ENCODE peak calls at places on chromosomes 5 and 9, in five cellular contexts. K is cardiac muscle cell, I is endothelial cell, A is DND-41, E is AG04449. P is an unnamed sample.

GRCh38 chr9:135802876-135803419 is 101.0 kb downstream of the KCNT1 start:
- DNase-seq in K (no peak), I (no peak), A (no peak), E (no peak), P (peak)

GRCh38 chr9:137531099-137531765 is 19.0 kb downstream of the PNPLA7 start:
- DNase-seq in K (no peak), I (no peak), A (no peak), E (no peak), P (no peak)

GRCh38 chr5:122063836-122064235 is 14.2 kb downstream of the LOX start:
- DNase-seq in K (no peak), I (no peak), A (no peak), E (no peak), P (no peak)

GRCh38 chr9:127974769-127975261 is 6.0 kb downstream of the EEIG1 start:
- DNase-seq in K (peak), I (no peak), A (no peak), E (no peak), P (no peak)

GRCh38 chr9:15144567-15145174 is 162.3 kb downstream of the TTC39B start:
- DNase-seq in K (peak), I (no peak), A (no peak), E (no peak), P (no peak)

GRCh38 chr9:69149321-69149807 is 24.7 kb upstream of the TJP2 start:
- DNase-seq in K (peak), I (peak), A (no peak), E (peak), P (no peak)

GRCh38 chr9:36191290-36191645 is 547 bp downstream of the CLTA start:
- DNase-seq in K (peak), I (peak), A (peak), E (no peak), P (no peak)

GRCh38 chr5:146466521-146467349 is 19.6 kb downstream of the TCERG1 start:
- DNase-seq in K (peak), I (no peak), A (no peak), E (no peak), P (no peak)

GRCh38 chr5:39399135-39400036 is 25.4 kb downstream of the DAB2 start:
- DNase-seq in K (peak), I (no peak), A (no peak), E (peak), P (no peak)

GRCh38 chr5:36246011-36246410 is 4.3 kb upstream of the NADK2 start:
- DNase-seq in K (no peak), I (no peak), A (no peak), E (no peak), P (no peak)

GRCh38 chr5:122182491-122182921 is 53.2 kb downstream of the ZNF474 start:
- DNase-seq in K (peak), I (no peak), A (no peak), E (no peak), P (no peak)

GRCh38 chr5:6822068-6822467 is 108.8 kb downstream of the TENT4A start:
- DNase-seq in K (no peak), I (no peak), A (no peak), E (no peak), P (no peak)

GRCh38 chr9:88197781-88198345 is 59.6 kb upstream of the SPATA31C2 start:
- DNase-seq in K (peak), I (no peak), A (no peak), E (peak), P (no peak)

GRCh38 chr9:91802391-91802790 is 147.6 kb downstream of the ROR2 start:
- DNase-seq in K (peak), I (no peak), A (no peak), E (no peak), P (no peak)

GRCh38 chr5:174736351-174736721 is 12.0 kb downstream of the MSX2 start:
- DNase-seq in K (peak), I (no peak), A (no peak), E (peak), P (no peak)

GRCh38 chr9:116267021-116267420 is 113.4 kb downstream of the PAPPA start:
- DNase-seq in K (no peak), I (no peak), A (no peak), E (no peak), P (no peak)

GRCh38 chr5:72468606-72469005 is 38.6 kb downstream of the ZNF366 start:
- DNase-seq in K (peak), I (no peak), A (no peak), E (no peak), P (no peak)

GRCh38 chr9:127123239-127123935 is 952 bp upstream of the ANGPTL2 start:
- DNase-seq in K (no peak), I (no peak), A (no peak), E (no peak), P (no peak)

GRCh38 chr5:40679998-40680681 is 425 bp downstream of the PTGER4 start:
- DNase-seq in K (no peak), I (no peak), A (peak), E (no peak), P (no peak)

GRCh38 chr9:126569036-126569435 is 44.7 kb upstream of the LMX1B start:
- DNase-seq in K (peak), I (no peak), A (no peak), E (no peak), P (peak)

GRCh38 chr9:126301985-126302603 is 24.5 kb upstream of the MVB12B start:
- DNase-seq in K (peak), I (peak), A (peak), E (peak), P (no peak)

GRCh38 chr5:175778951-175779475 is 92.4 kb upstream of the CPLX2 start:
- DNase-seq in K (peak), I (no peak), A (no peak), E (no peak), P (no peak)

GRCh38 chr9:108620767-108621166 is 235.0 kb downstream of the ACTL7B start:
- DNase-seq in K (peak), I (no peak), A (no peak), E (no peak), P (no peak)

GRCh38 chr9:114271556-114272510 is 51.1 kb upstream of the ORM1 start:
- DNase-seq in K (peak), I (peak), A (peak), E (no peak), P (peak)
- TF ChIP-seq CTCF in K (peak), I (peak), A (peak), E (peak), P (peak)

GRCh38 chr5:81195334-81195929 is 37.7 kb upstream of the CKMT2 start:
- DNase-seq in K (peak), I (no peak), A (no peak), E (no peak), P (no peak)
- TF ChIP-seq CTCF in K (no peak), I (peak), A (no peak), E (no peak), P (no peak)

DNA sequence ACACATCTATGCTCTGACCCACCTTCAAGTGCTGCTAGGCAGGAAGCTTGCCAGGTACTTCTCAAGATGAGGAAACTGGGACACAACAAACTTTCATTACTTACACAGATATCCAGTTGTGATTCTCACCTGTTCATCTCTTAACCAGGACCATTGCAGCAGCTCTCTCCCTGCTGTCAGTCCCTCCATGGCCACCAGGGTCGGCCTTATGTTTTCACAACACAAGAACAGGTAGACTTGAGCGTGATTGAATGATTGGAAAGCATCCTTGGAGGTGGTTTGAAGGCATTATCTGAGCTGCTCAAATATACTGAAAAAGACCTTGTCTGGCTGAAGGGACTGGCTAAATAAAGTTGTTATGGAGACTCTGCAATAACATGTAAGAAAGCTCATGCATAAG is 94.4 kb downstream of the MTREX start:
- DNase-seq in K (no peak), I (no peak), A (no peak), E (no peak), P (no peak)
- TF ChIP-seq CTCF in K (no peak), I (peak), A (peak), E (peak), P (peak)

DNA sequence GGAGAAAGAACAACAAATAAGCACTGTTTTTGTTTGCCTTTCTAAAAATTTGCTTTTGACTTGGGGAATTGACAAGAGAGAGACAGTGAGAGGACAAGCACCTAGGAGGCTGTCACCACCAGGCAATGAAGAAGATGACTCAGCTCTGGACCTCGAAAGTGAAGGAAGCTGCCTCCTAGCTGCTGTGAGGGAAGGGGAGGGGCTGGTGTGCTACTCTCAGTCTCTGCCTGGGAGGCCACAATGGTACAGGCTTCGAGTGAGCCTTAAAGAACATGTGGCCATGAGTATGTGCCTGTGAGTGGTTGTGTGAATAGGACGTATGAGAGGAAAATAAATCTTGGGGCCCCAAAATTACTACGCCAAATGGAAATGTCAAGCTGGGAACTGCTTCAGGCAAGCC is 7.1 kb upstream of the PLK2 start:
- DNase-seq in K (peak), I (no peak), A (peak), E (no peak), P (no peak)
- TF ChIP-seq CTCF in K (no peak), I (no peak), A (peak), E (no peak), P (peak)

GRCh38 chr9:90642570-90643539 is at the start of gene DIRAS2:
- DNase-seq in K (peak), I (peak), A (no peak), E (no peak), P (no peak)
- TF ChIP-seq CTCF in K (peak), I (peak), A (no peak), E (peak), P (peak)